ENCODE peak calls at places on chromosomes 2 and 18, in seven cellular contexts. I, S, Q, R, X, Y and M are unnamed samples.

GRCh38 chr2:110678457-110679336 is 834 bp upstream of the BUB1 start:
- DNase-seq in I (no peak), S (no peak), Q (no peak), R (no peak), X (peak), Y (no peak), M (peak)

GRCh38 chr2:15797231-15797945 is 143.0 kb upstream of the MYCN start:
- DNase-seq in I (no peak), S (no peak), Q (no peak), R (no peak), X (no peak), Y (no peak), M (no peak)

GRCh38 chr18:59660976-59661743 is 36.1 kb downstream of the CCBE1 start:
- DNase-seq in I (no peak), S (no peak), Q (no peak), R (peak), X (peak), Y (no peak), M (no peak)

GRCh38 chr2:128362889-128363228 is 44.2 kb upstream of the HS6ST1 start:
- DNase-seq in I (no peak), S (no peak), Q (no peak), R (no peak), X (peak), Y (no peak), M (no peak)

GRCh38 chr2:17148298-17149228 is 369.7 kb downstream of the RAD51AP2 start:
- DNase-seq in I (no peak), S (no peak), Q (peak), R (peak), X (peak), Y (peak), M (no peak)

GRCh38 chr2:23574919-23575654 is 190.1 kb downstream of the KLHL29 start:
- DNase-seq in I (no peak), S (no peak), Q (no peak), R (no peak), X (no peak), Y (no peak), M (no peak)

GRCh38 chr2:83817511-83817910 is 641.6 kb downstream of the SUCLG1 start:
- DNase-seq in I (no peak), S (no peak), Q (peak), R (peak), X (peak), Y (no peak), M (no peak)

GRCh38 chr2:145573608-145574007 is 1053.7 kb upstream of the ZEB2 start:
- DNase-seq in I (no peak), S (no peak), Q (no peak), R (no peak), X (no peak), Y (no peak), M (no peak)

GRCh38 chr18:42780171-42780570 is 335.3 kb downstream of the RIT2 start:
- DNase-seq in I (no peak), S (no peak), Q (no peak), R (no peak), X (no peak), Y (no peak), M (no peak)

GRCh38 chr2:161041356-161041755 is 118.9 kb upstream of the TANK start:
- DNase-seq in I (no peak), S (no peak), Q (no peak), R (no peak), X (peak), Y (no peak), M (no peak)

GRCh38 chr2:46855805-46856204 is 59.8 kb downstream of the MCFD2 start:
- DNase-seq in I (no peak), S (no peak), Q (no peak), R (peak), X (no peak), Y (no peak), M (no peak)

GRCh38 chr2:46858697-46859080 is 56.9 kb downstream of the MCFD2 start:
- DNase-seq in I (no peak), S (no peak), Q (no peak), R (peak), X (peak), Y (no peak), M (no peak)

GRCh38 chr2:46854260-46854659 is 61.3 kb downstream of the MCFD2 start:
- DNase-seq in I (no peak), S (no peak), Q (no peak), R (no peak), X (no peak), Y (no peak), M (no peak)

GRCh38 chr2:46857871-46858696 is 57.5 kb downstream of the MCFD2 start:
- DNase-seq in I (no peak), S (no peak), Q (no peak), R (no peak), X (peak), Y (no peak), M (no peak)

GRCh38 chr2:46856336-46856735 is 59.3 kb downstream of the MCFD2 start:
- DNase-seq in I (no peak), S (no peak), Q (no peak), R (no peak), X (no peak), Y (no peak), M (no peak)
- TF ChIP-seq CTCF in I (no peak), S (no peak), Q (no peak), R (no peak), X (no peak), Y (no peak), M (no peak)

DNA sequence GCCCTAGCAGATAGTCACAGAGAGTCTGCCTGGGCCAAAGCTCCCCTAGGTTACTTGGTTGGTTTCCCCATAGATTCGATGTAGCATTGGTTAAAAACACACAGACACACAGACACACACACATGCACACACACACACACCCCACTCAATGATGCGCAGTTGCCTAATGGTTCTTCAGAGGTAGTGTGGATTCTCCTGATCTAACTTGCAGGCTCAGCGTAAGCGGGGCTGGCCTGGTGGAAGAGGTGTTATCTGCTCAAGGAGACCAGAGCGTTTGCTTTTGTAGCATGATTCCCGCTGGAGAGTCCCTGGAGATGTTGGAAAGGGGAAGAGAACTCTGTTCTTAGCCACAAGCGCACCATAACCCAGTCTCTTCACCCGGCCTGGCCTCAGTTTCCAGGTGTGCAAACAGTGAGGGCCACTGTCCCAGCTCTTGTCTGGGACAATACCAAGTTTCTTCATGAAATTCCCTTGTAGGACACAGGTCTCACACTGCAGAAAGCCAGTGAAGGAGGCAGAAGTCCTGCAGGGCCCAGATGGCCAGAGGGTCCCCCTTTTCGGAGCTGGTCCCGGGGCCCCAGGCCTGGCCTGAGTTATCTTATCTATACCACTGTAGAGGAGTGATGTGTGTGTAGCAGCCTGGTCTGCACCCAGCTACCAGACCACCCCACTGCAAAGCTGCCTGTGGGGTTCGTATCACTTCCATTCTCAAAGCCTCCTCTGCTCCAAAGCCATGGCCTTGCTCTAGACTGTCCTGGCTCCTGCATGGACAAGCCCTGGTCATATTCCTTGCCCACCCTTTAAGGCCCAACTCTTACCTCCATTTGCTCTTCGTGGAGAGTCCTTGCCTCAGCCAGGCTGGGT is 3.7 kb downstream of the ACKR3 start:
- DNase-seq in I (no peak), S (no peak), Q (no peak), R (no peak), X (no peak), Y (no peak), M (peak)
- H3K4me3 ChIP-seq in I (no peak), S (peak), Q (no peak), R (peak), X (no peak), Y (no peak), M (no peak)

GRCh38 chr18:50013363-50014138 is 181.4 kb downstream of the MYO5B start:
- DNase-seq in I (no peak), S (no peak), Q (no peak), R (peak), X (no peak), Y (no peak), M (no peak)

GRCh38 chr18:50008306-50008705 is 186.6 kb downstream of the MYO5B start:
- DNase-seq in I (no peak), S (no peak), Q (no peak), R (peak), X (no peak), Y (no peak), M (no peak)

GRCh38 chr18:50011813-50012445 is 183.0 kb downstream of the MYO5B start:
- DNase-seq in I (no peak), S (no peak), Q (no peak), R (peak), X (peak), Y (peak), M (no peak)

GRCh38 chr18:50006470-50007046 is 188.4 kb downstream of the MYO5B start:
- DNase-seq in I (no peak), S (no peak), Q (no peak), R (peak), X (no peak), Y (no peak), M (no peak)

GRCh38 chr18:50009772-50010171 is 185.2 kb downstream of the MYO5B start:
- DNase-seq in I (peak), S (no peak), Q (peak), R (peak), X (peak), Y (peak), M (no peak)
- TF ChIP-seq CTCF in I (peak), S (peak), Q (peak), R (peak), X (peak), Y (peak), M (no peak)

GRCh38 chr2:63576546-63576945 is 11.7 kb downstream of the WDPCP start:
- DNase-seq in I (no peak), S (no peak), Q (no peak), R (no peak), X (no peak), Y (no peak), M (no peak)

GRCh38 chr2:63580651-63581050 is 7.6 kb downstream of the WDPCP start:
- DNase-seq in I (no peak), S (no peak), Q (no peak), R (no peak), X (no peak), Y (no peak), M (no peak)

GRCh38 chr2:63578767-63579166 is 9.5 kb downstream of the WDPCP start:
- DNase-seq in I (no peak), S (no peak), Q (no peak), R (no peak), X (no peak), Y (no peak), M (no peak)

GRCh38 chr2:63582873-63583272 is 5.4 kb downstream of the WDPCP start:
- DNase-seq in I (no peak), S (no peak), Q (no peak), R (no peak), X (no peak), Y (no peak), M (no peak)

GRCh38 chr2:63581266-63581961 is 6.9 kb downstream of the WDPCP start:
- DNase-seq in I (no peak), S (no peak), Q (no peak), R (peak), X (peak), Y (no peak), M (peak)
- H3K4me3 ChIP-seq in I (no peak), S (no peak), Q (no peak), R (no peak), X (no peak), Y (no peak), M (no peak)

GRCh38 chr2:188979730-188980123 is 5.6 kb downstream of the COL3A1 start:
- DNase-seq in I (no peak), S (no peak), Q (no peak), R (no peak), X (no peak), Y (no peak), M (no peak)

GRCh38 chr2:188983427-188984101 is 9.4 kb downstream of the COL3A1 start:
- DNase-seq in I (no peak), S (no peak), Q (peak), R (peak), X (peak), Y (peak), M (no peak)

GRCh38 chr2:188984680-188985079 is 10.5 kb downstream of the COL3A1 start:
- DNase-seq in I (no peak), S (no peak), Q (no peak), R (no peak), X (peak), Y (no peak), M (no peak)

GRCh38 chr2:188986839-188987238 is 12.7 kb downstream of the COL3A1 start:
- DNase-seq in I (no peak), S (no peak), Q (no peak), R (no peak), X (no peak), Y (no peak), M (no peak)

GRCh38 chr2:188984126-188984525 is 10.0 kb downstream of the COL3A1 start:
- DNase-seq in I (no peak), S (no peak), Q (no peak), R (peak), X (peak), Y (no peak), M (no peak)
- TF ChIP-seq CTCF in I (no peak), S (peak), Q (peak), R (peak), X (no peak), Y (no peak), M (no peak)

GRCh38 chr2:137964859-137965459 is 686 bp downstream of the HNMT start:
- DNase-seq in I (no peak), S (no peak), Q (no peak), R (no peak), X (no peak), Y (no peak), M (no peak)
- H3K4me3 ChIP-seq in I (peak), S (peak), Q (no peak), R (no peak), X (peak), Y (peak), M (peak)

GRCh38 chr2:109321570-109321969 is 192.6 kb downstream of the SH3RF3 start:
- DNase-seq in I (no peak), S (no peak), Q (no peak), R (no peak), X (peak), Y (no peak), M (no peak)
- TF ChIP-seq CTCF in I (no peak), S (no peak), Q (no peak), R (no peak), X (peak), Y (no peak), M (no peak)

DNA sequence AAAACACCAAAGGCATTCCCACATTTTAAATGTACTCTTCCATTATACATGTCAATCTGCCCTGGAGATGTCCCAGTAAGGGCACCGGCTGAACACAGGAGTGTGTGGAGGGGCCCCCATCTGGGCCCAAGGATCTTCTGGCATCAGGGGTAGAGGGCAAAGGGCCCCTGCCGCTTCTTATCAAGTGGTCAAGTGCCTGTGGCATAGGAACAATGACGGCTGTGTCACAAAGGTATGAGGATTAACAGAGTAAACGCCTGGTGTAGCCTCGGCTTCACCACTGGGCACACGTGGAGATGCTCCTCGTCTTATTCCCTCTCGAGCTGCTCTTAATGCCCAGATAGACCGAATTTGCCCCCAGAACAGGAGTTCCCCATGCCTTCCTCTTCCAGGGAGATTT is 169.7 kb upstream of the GLI2 start:
- DNase-seq in I (no peak), S (no peak), Q (no peak), R (no peak), X (no peak), Y (peak), M (no peak)
- H3K4me3 ChIP-seq in I (no peak), S (no peak), Q (no peak), R (no peak), X (no peak), Y (no peak), M (no peak)